ENCODE peak calls at places on chromosomes 2 and 18, in eight cellular contexts. X is DMS153, E is renal cortical epithelial cell, N is nephron progenitor cell, W is A549, A is non-pigmented ciliary epithelial cell, I is SK-MEL-5, O is right cardiac atrium. B is an unnamed sample.

GRCh38 chr2:10215393-10215935 is 87.2 kb upstream of the HPCAL1 start:
- DNase-seq in A (no peak), N (no peak), X (no peak), W (no peak), E (peak), I (no peak), O (no peak), B (no peak)

GRCh38 chr2:120722603-120723421 is 12.9 kb upstream of the GLI2 start:
- DNase-seq in E (peak), W (peak), O (no peak), A (no peak), N (no peak), X (no peak), I (no peak), B (no peak)

GRCh38 chr2:96912356-96913116 is 42.7 kb upstream of the SEMA4C start:
- DNase-seq in W (no peak), X (no peak), E (no peak), I (no peak), A (no peak), O (peak), N (no peak), B (no peak)

GRCh38 chr2:13650586-13651180 is 933.9 kb downstream of the TRIB2 start:
- DNase-seq in X (no peak), A (no peak), W (peak), O (no peak), I (peak), N (no peak), E (no peak), B (no peak)

GRCh38 chr2:27049422-27050280 is 1.8 kb upstream of the AGBL5 start:
- DNase-seq in E (no peak), I (no peak), O (peak), A (no peak), X (no peak), N (peak), W (no peak), B (peak)

GRCh38 chr18:6010284-6010683 is 115.0 kb upstream of the TMEM200C start:
- DNase-seq in E (no peak), I (no peak), O (no peak), X (no peak), A (no peak), W (no peak), N (no peak), B (no peak)

GRCh38 chr2:57597940-57598339 is 448.7 kb upstream of the VRK2 start:
- DNase-seq in I (peak), E (no peak), A (no peak), X (no peak), O (no peak), W (no peak), N (no peak), B (no peak)

GRCh38 chr2:113160248-113160647 is 13.5 kb upstream of the PSD4 start:
- DNase-seq in I (no peak), N (no peak), W (no peak), X (no peak), E (no peak), A (no peak), O (no peak), B (no peak)

GRCh38 chr2:146734042-146734715 is 1110.7 kb upstream of the ACVR2A start:
- DNase-seq in A (peak), I (peak), W (peak), X (peak), E (peak), N (no peak), O (no peak), B (peak)

GRCh38 chr18:77049938-77050337 is 82.6 kb downstream of the MBP start:
- DNase-seq in A (no peak), E (no peak), W (no peak), N (no peak), I (no peak), X (no peak), O (no peak), B (no peak)

GRCh38 chr2:44974064-44974715 is 32.7 kb downstream of the SIX3 start:
- DNase-seq in W (peak), N (no peak), I (peak), A (no peak), E (peak), X (peak), O (no peak), B (peak)

GRCh38 chr18:39057423-39058057 is 1491.9 kb upstream of the CELF4 start:
- DNase-seq in A (no peak), I (no peak), E (peak), O (no peak), W (no peak), X (no peak), N (no peak), B (no peak)

GRCh38 chr2:133633851-133634250 is 65.6 kb upstream of the NCKAP5 start:
- DNase-seq in A (peak), O (no peak), N (no peak), I (no peak), X (no peak), W (no peak), E (peak), B (no peak)

GRCh38 chr2:20539133-20539719 is 92.4 kb downstream of the RHOB start:
- DNase-seq in I (no peak), W (no peak), X (no peak), O (no peak), N (no peak), E (no peak), A (no peak), B (no peak)

GRCh38 chr2:64192570-64193192 is 48.5 kb upstream of the PELI1 start:
- DNase-seq in I (no peak), W (no peak), X (no peak), N (no peak), E (peak), A (no peak), O (no peak), B (no peak)

GRCh38 chr2:157305713-157306110 is 19.9 kb downstream of the ERMN start:
- DNase-seq in E (no peak), I (no peak), A (no peak), X (no peak), N (no peak), O (no peak), W (no peak), B (no peak)

GRCh38 chr2:153871231-153872221 is at the start of gene GALNT13:
- DNase-seq in E (peak), X (peak), W (peak), O (peak), A (peak), I (peak), N (peak), B (peak)

GRCh38 chr2:186595219-186595618 is 5.4 kb downstream of the ITGAV start:
- DNase-seq in X (no peak), I (peak), A (no peak), O (peak), W (peak), E (no peak), N (no peak), B (no peak)

GRCh38 chr18:44691148-44691925 is 10.6 kb downstream of the SETBP1 start:
- DNase-seq in A (no peak), E (peak), I (no peak), X (no peak), N (no peak), W (no peak), O (no peak), B (no peak)

GRCh38 chr2:72289283-72289682 is 141.6 kb upstream of the CYP26B1 start:
- DNase-seq in A (peak), X (no peak), W (no peak), O (no peak), I (no peak), N (no peak), E (no peak), B (no peak)

GRCh38 chr2:80638759-80639158 is 334.2 kb upstream of the LRRTM1 start:
- DNase-seq in I (no peak), O (no peak), W (no peak), E (no peak), X (no peak), A (no peak), N (no peak), B (no peak)

B was measured in H54.